ENCODE peak calls at places on chromosomes 7 and 10, in four cellular contexts. N, Q, Z and J are unnamed samples.

GRCh38 chr7:42550706-42551470 is 313.9 kb upstream of the GLI3 start:
- DNase-seq in N (no peak), Q (no peak), Z (no peak), J (no peak)

GRCh38 chr10:23031318-23031717 is 64.1 kb upstream of the MSRB2 start:
- DNase-seq in N (no peak), Q (no peak), Z (no peak), J (no peak)

GRCh38 chr7:7944619-7945282 is 23.8 kb upstream of the GLCCI1 start:
- DNase-seq in N (no peak), Q (no peak), Z (no peak), J (no peak)

GRCh38 chr7:83655951-83656556 is 7.1 kb upstream of the SEMA3E start:
- DNase-seq in N (no peak), Q (peak; percentile 64), Z (peak; percentile 38), J (peak; percentile 45)

GRCh38 chr7:77200542-77200941 is 923 bp upstream of the FGL2 start:
- DNase-seq in N (no peak), Q (no peak), Z (no peak), J (no peak)

GRCh38 chr7:87059525-87060287 is at the start of gene ELAPOR2:
- DNase-seq in N (peak; percentile 79), Q (peak; percentile 13), Z (peak; percentile 15), J (no peak)

GRCh38 chr7:141409911-141410329 is 141.3 kb upstream of the AGK start:
- DNase-seq in N (no peak), Q (no peak), Z (no peak), J (no peak)

GRCh38 chr7:2860627-2861133 is 16.6 kb upstream of the GNA12 start:
- DNase-seq in N (no peak), Q (peak; percentile 33), Z (no peak), J (peak; percentile 26)

GRCh38 chr10:15231403-15231802 is 62.9 kb upstream of the NMT2 start:
- DNase-seq in N (no peak), Q (no peak), Z (no peak), J (no peak)

GRCh38 chr7:91383186-91383585 is 119.0 kb downstream of the FZD1 start:
- DNase-seq in N (no peak), Q (peak; percentile 86), Z (peak; percentile 5), J (peak; percentile 86)

GRCh38 chr7:24911213-24911603 is 68.8 kb downstream of the OSBPL3 start:
- DNase-seq in N (no peak), Q (no peak), Z (no peak), J (no peak)

GRCh38 chr10:35251373-35252100 is 84.8 kb upstream of the CCNY start:
- DNase-seq in N (no peak), Q (no peak), Z (no peak), J (no peak)

GRCh38 chr10:73537288-73537687 is 41.5 kb upstream of the PPP3CB start:
- DNase-seq in N (no peak), Q (no peak), Z (no peak), J (no peak)

GRCh38 chr10:17831326-17831725 is 22.2 kb downstream of the MRC1 start:
- DNase-seq in N (no peak), Q (no peak), Z (no peak), J (no peak)

GRCh38 chr7:42207420-42207819 is 29.6 kb downstream of the GLI3 start:
- DNase-seq in N (no peak), Q (no peak), Z (no peak), J (no peak)

GRCh38 chr7:77684030-77684429 is 12.2 kb upstream of the RSBN1L start:
- DNase-seq in N (no peak), Q (peak; percentile 83), Z (peak; percentile 70), J (no peak)

GRCh38 chr7:57438244-57438643 is 11.7 kb upstream of the ZNF716 start:
- DNase-seq in N (peak; percentile 7), Q (no peak), Z (no peak), J (no peak)

GRCh38 chr10:109898666-109899577 is 24.4 kb downstream of the XPNPEP1 start:
- DNase-seq in N (no peak), Q (no peak), Z (peak; percentile 57), J (no peak)

GRCh38 chr10:19041176-19041575 is 7.4 kb upstream of the MALRD1 start:
- DNase-seq in N (no peak), Q (no peak), Z (no peak), J (no peak)

GRCh38 chr10:92868557-92868956 is 20.2 kb downstream of the EXOC6 start:
- DNase-seq in N (no peak), Q (no peak), Z (no peak), J (no peak)

GRCh38 chr10:126387041-126387908 is 1.0 kb downstream of the ADAM12 start:
- DNase-seq in N (peak; percentile 49), Q (peak; percentile 91), Z (peak; percentile 66), J (peak; percentile 55)

GRCh38 chr10:78515037-78515872 is 481.6 kb downstream of the RPS24 start:
- DNase-seq in N (peak; percentile 28), Q (no peak), Z (no peak), J (no peak)

GRCh38 chr10:72564596-72564995 is 61.3 kb downstream of the MICU1 start:
- DNase-seq in N (peak; percentile 51), Q (peak; percentile 49), Z (peak; percentile 61), J (peak; percentile 4)

GRCh38 chr10:108358912-108359311 is 1194.4 kb upstream of the SORCS1 start:
- DNase-seq in N (no peak), Q (peak; percentile 85), Z (peak; percentile 80), J (peak; percentile 78)

GRCh38 chr10:25522946-25523608 is 348.3 kb downstream of the GPR158 start:
- DNase-seq in N (no peak), Q (peak; percentile 2), Z (no peak), J (no peak)

GRCh38 chr10:20771053-20771452 is 126.1 kb downstream of the NEBL start:
- DNase-seq in N (no peak), Q (no peak), Z (no peak), J (no peak)

GRCh38 chr7:150420242-150420641 is 30.2 kb upstream of the GIMAP8 start:
- DNase-seq in N (no peak), Q (no peak), Z (no peak), J (no peak)

GRCh38 chr10:43396928-43397624 is 11.9 kb downstream of the HNRNPF start:
- DNase-seq in N (peak; percentile 88), Q (peak; percentile 68), Z (peak; percentile 72), J (no peak)

GRCh38 chr10:128574616-128575210 is 448.5 kb upstream of the MKI67 start:
- DNase-seq in N (no peak), Q (no peak), Z (no peak), J (no peak)

GRCh38 chr10:123766761-123767160 is 100.6 kb downstream of the GPR26 start:
- DNase-seq in N (no peak), Q (no peak), Z (no peak), J (no peak)

GRCh38 chr10:74432841-74433594 is 282.0 kb downstream of the ADK start:
- DNase-seq in N (no peak), Q (peak; percentile 60), Z (peak; percentile 27), J (peak; percentile 12)

GRCh38 chr10:60426425-60426824 is 36.8 kb upstream of the ANK3 start:
- DNase-seq in N (no peak), Q (peak; percentile 93), Z (peak; percentile 83), J (peak; percentile 77)

GRCh38 chr10:43209651-43210141 is 57.2 kb downstream of the RASGEF1A start:
- DNase-seq in N (no peak), Q (no peak), Z (no peak), J (no peak)

GRCh38 chr10:133379152-133379800 is at the start of gene PAOX:
- DNase-seq in N (peak; percentile 68), Q (peak; percentile 50), Z (peak; percentile 50), J (no peak)

GRCh38 chr7:12056977-12057376 is 154.1 kb upstream of the TMEM106B start:
- DNase-seq in N (no peak), Q (no peak), Z (no peak), J (no peak)

DNA sequence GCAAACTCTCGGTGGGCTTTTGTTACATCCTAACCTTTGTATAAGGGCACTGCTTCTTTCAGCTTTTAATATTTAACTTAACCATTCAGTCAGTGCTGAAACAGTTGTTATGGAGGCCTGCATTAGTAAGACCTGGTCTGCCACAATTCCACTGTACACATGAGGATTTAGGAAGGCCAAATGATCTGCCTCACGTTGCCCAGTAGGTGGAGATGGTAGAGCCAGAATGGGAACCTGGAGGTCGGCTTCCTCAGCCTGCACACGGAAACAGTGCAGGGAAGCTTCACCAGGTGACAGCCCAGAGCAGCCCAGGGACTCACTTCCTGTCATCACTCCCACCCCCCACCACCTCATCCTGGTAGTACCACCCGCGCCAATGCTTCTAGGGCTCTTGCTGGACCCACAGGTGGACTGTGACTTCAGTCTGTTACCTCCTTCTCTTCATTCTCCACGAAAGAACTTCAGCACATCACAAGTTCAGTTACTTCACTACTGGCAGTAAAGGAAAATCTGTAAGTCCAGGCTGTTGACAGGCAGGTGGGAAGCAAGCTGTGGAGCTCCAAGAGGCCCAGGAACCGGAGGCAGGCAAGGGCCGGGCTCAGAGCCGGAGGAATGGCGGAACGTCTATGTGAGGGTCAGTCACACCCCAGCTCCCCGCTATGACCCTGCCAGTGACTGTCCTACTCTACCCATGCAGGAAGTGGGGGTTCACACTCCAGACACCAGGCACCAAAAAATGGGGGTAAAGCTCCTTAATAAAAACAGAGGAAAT is 480.3 kb upstream of the C7orf33 start:
- DNase-seq in N (no peak), Q (no peak), Z (no peak), J (no peak)
- TF ChIP-seq CTCF in N (no peak), Q (no peak), Z (no peak), J (no peak)

DNA sequence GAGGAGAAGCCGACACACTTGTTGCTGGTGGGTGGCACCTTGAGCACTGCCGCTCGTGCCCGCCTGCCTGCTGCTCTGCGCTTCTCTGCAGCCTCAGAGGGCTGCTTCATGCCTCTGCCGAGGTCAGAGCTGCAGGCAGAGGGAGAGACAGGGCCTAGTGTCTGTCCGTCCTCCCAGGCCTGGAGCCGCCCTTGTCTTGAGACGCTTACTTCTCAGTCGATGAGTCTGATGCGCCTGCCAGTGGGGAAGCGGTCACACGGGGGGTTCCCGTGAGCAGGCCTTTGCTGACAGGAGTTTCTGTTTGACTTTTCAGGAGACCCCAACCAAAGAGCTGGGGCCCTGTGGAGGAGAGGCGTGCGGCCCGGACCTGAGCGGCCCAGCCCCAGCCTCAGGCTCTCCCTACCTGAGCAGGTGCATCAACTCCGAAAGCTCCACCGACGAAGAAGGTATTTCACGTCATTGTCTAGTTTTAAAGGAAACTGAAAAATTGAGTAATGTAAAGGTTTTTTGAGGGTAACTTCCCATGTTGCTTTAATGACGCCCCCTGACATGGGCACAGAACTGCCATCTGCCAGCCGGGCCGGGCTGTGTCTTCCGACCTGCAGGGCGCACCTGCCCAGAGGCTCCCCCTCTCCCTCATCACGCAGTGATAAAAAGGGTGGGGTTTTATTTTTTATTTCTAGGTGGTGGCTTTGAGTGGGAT is 7.8 kb upstream of the BHLHA15 start:
- DNase-seq in N (no peak), Q (no peak), Z (no peak), J (no peak)
- H3K4me3 ChIP-seq in N (no peak overlapping the region), Q (no peak overlapping the region), Z (no peak overlapping the region), J (no peak overlapping the region)

GRCh38 chr10:52071814-52072213 is 242.3 kb upstream of the DKK1 start:
- DNase-seq in N (no peak), Q (no peak), Z (no peak), J (no peak)
- TF ChIP-seq CTCF in N (no peak), Q (no peak), Z (no peak), J (no peak)

DNA sequence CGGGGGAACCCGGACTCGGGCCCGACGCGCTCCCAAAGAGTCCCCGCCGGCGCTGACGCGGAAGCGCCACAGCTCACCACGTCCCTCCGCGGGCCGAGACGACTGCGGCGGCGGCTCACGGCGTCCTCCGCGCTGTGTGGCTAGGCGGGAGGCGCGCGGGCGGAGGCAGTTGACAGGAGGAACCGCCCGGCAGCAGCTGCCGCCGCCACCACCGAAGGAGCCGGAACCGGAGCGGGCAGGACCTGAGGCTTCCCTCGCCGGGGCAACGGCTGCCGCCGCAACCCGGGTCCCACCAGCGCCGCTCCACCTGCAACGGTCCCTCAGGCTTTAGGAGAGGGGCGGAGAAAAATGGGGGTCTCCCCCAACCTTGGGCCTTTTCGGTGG is 334 bp downstream of the ZNF800 start:
- DNase-seq in N (peak; percentile 62), Q (peak; percentile 56), Z (peak; percentile 60), J (no peak)
- H3K4me3 ChIP-seq in N (peak overlapping the region; percentile 96), Q (peak overlapping the region; percentile 80), Z (peak overlapping the region; percentile 73), J (peak overlapping the region; percentile 89)

GRCh38 chr7:43583424-43584199 is 704 bp downstream of the STK17A start:
- DNase-seq in N (peak; percentile 78), Q (peak; percentile 48), Z (no peak), J (no peak)
- TF ChIP-seq CTCF in N (no peak), Q (peak; percentile 16), Z (no peak), J (peak; percentile 19)